ENCODE peak calls at places on chromosomes 7 and 10, in four cellular contexts. One of them, this sample, is unnamed.

GRCh38 chr7:130886438-130887135 is 152.6 kb upstream of the KLF14 start:
- DNase-seq in SK-N-DZ: no peak
- DNase-seq in endothelial cell: no peak
- DNase-seq in HEK293T: no peak
- DNase-seq in this sample: no peak

GRCh38 chr10:101563007-101563406 is 25.1 kb downstream of the POLL start:
- DNase-seq in SK-N-DZ: no peak
- DNase-seq in endothelial cell: no peak
- DNase-seq in HEK293T: no peak
- DNase-seq in this sample: no peak

GRCh38 chr7:130887182-130888016 is 153.4 kb upstream of the KLF14 start:
- DNase-seq in SK-N-DZ: no peak
- DNase-seq in endothelial cell: no peak
- DNase-seq in HEK293T: no peak
- DNase-seq in this sample: no peak

GRCh38 chr10:132970641-132971438 is 28.5 kb upstream of the CFAP46 start:
- DNase-seq in SK-N-DZ: no peak
- DNase-seq in endothelial cell: no peak
- DNase-seq in HEK293T: no peak
- DNase-seq in this sample: no peak

GRCh38 chr7:41096921-41097320 is 606.0 kb downstream of the INHBA start:
- DNase-seq in SK-N-DZ: no peak
- DNase-seq in endothelial cell: no peak
- DNase-seq in HEK293T: no peak
- DNase-seq in this sample: no peak

GRCh38 chr7:138842111-138842510 is 44.1 kb upstream of the ATP6V0A4 start:
- DNase-seq in SK-N-DZ: no peak
- DNase-seq in endothelial cell: no peak
- DNase-seq in HEK293T: no peak
- DNase-seq in this sample: no peak

GRCh38 chr7:146008293-146008692 is 108.3 kb upstream of the CNTNAP2 start:
- DNase-seq in SK-N-DZ: no peak
- DNase-seq in endothelial cell: no peak
- DNase-seq in HEK293T: no peak
- DNase-seq in this sample: no peak

GRCh38 chr10:102455893-102456471 is 4.6 kb upstream of the C10orf95 start:
- DNase-seq in SK-N-DZ: no peak
- DNase-seq in endothelial cell: no peak
- DNase-seq in HEK293T: no peak
- DNase-seq in this sample: no peak

GRCh38 chr7:43791-44540 is 148.4 kb upstream of the FAM20C start:
- DNase-seq in SK-N-DZ: no peak
- DNase-seq in endothelial cell: no peak
- DNase-seq in HEK293T: no peak
- DNase-seq in this sample: no peak

GRCh38 chr7:47516985-47517590 is 64.8 kb downstream of the TNS3 start:
- DNase-seq in SK-N-DZ: no peak
- DNase-seq in endothelial cell: no peak
- DNase-seq in HEK293T: no peak
- DNase-seq in this sample: no peak

GRCh38 chr7:129948338-129948737 is 4.4 kb downstream of the UBE2H start:
- DNase-seq in SK-N-DZ: no peak
- DNase-seq in endothelial cell: no peak
- DNase-seq in HEK293T: no peak
- DNase-seq in this sample: no peak

GRCh38 chr7:74097937-74098614 is 14.5 kb downstream of the LIMK1 start:
- DNase-seq in SK-N-DZ: no peak
- DNase-seq in endothelial cell: no peak
- DNase-seq in HEK293T: no peak
- DNase-seq in this sample: no peak

GRCh38 chr7:156975620-156976019 is 26.1 kb downstream of the NOM1 start:
- DNase-seq in SK-N-DZ: no peak
- DNase-seq in endothelial cell: no peak
- DNase-seq in HEK293T: no peak
- DNase-seq in this sample: no peak

GRCh38 chr10:45418859-45419672 is 45.0 kb downstream of the ALOX5 start:
- DNase-seq in SK-N-DZ: peak
- DNase-seq in endothelial cell: peak
- DNase-seq in HEK293T: no peak
- DNase-seq in this sample: peak